ENCODE peak calls at places on chromosomes 12 and 14, in four cellular contexts. E, Q, X and T are unnamed samples.

GRCh38 chr14:29016050-29016900 is 249.7 kb downstream of the FOXG1 start:
- DNase-seq in X (peak), E (peak), Q (peak), T (no peak)

GRCh38 chr12:79407671-79408622 is 282.8 kb downstream of the PAWR start:
- DNase-seq in X (peak), Q (peak), E (peak), T (peak)

GRCh38 chr14:85934123-85934885 is 404.4 kb downstream of the FLRT2 start:
- DNase-seq in Q (peak), E (no peak), X (peak), T (peak)

GRCh38 chr14:70022771-70023445 is 143.7 kb downstream of the SMOC1 start:
- DNase-seq in Q (no peak), E (no peak), X (no peak), T (no peak)

GRCh38 chr14:88225721-88226120 is 97.3 kb downstream of the KCNK10 start:
- DNase-seq in Q (no peak), X (no peak), E (no peak), T (no peak)

GRCh38 chr12:67080637-67081036 is 188.5 kb upstream of the CAND1 start:
- DNase-seq in E (no peak), Q (no peak), X (no peak), T (no peak)

GRCh38 chr12:18383203-18383602 is 121.9 kb downstream of the PIK3C2G start:
- DNase-seq in Q (no peak), X (no peak), E (no peak), T (no peak)

GRCh38 chr12:24246921-24247320 is 297.5 kb upstream of the SOX5 start:
- DNase-seq in Q (no peak), E (no peak), X (no peak), T (no peak)

GRCh38 chr14:52348796-52349195 is 34.7 kb downstream of the PTGER2 start:
- DNase-seq in Q (no peak), E (no peak), X (no peak), T (no peak)

GRCh38 chr12:5305425-5305824 is 126.5 kb upstream of the NTF3 start:
- DNase-seq in E (no peak), Q (no peak), X (no peak), T (no peak)

GRCh38 chr14:92510972-92511371 is 2.6 kb upstream of the RIN3 start:
- DNase-seq in Q (peak), X (no peak), E (no peak), T (no peak)
- TF ChIP-seq CTCF in Q (no peak), X (no peak), E (no peak), T (peak)

GRCh38 chr14:104003616-104004015 is 61.3 kb upstream of the RD3L start:
- DNase-seq in X (no peak), Q (no peak), E (no peak), T (no peak)

GRCh38 chr14:103999795-104000440 is 57.6 kb upstream of the RD3L start:
- DNase-seq in X (no peak), E (no peak), Q (no peak), T (no peak)

GRCh38 chr14:103997391-103997790 is 55.1 kb upstream of the RD3L start:
- DNase-seq in X (no peak), E (no peak), Q (no peak), T (no peak)

GRCh38 chr14:103998027-103998426 is 55.7 kb upstream of the RD3L start:
- DNase-seq in E (no peak), X (no peak), Q (no peak), T (no peak)

DNA sequence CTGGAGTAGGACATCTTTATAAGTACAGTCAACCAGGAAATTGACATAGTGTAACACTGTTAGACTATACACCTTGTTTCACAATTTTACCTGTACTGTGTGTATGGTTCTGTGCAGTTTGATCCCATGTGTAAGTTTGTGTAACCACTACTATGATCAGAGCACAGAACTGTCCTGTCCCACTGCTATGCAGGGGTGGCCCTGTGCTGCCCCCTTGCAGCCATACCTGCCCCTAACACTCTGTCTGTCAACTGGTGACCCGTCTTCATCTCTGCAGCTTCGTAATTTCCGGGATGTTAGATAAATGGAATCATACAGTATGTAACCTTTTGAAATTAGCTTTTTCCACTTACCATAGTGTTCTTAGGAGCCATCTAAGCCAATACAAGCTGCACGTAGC is 58.7 kb upstream of the RD3L start:
- DNase-seq in E (no peak), X (no peak), Q (no peak), T (no peak)
- TF ChIP-seq CTCF in E (peak), X (no peak), Q (no peak), T (no peak)

GRCh38 chr12:68237068-68237467 is 11.5 kb upstream of the IL26 start:
- DNase-seq in X (no peak), E (no peak), Q (no peak), T (no peak)
- TF ChIP-seq CTCF in X (peak), E (no peak), Q (no peak), T (peak)

GRCh38 chr12:16112626-16113560 is 164.6 kb downstream of the SLC15A5 start:
- DNase-seq in X (no peak), Q (no peak), E (no peak), T (no peak)

GRCh38 chr12:16112151-16112550 is 165.3 kb downstream of the SLC15A5 start:
- DNase-seq in E (no peak), X (no peak), Q (no peak), T (no peak)

GRCh38 chr12:16110596-16110995 is 166.9 kb downstream of the SLC15A5 start:
- DNase-seq in E (no peak), X (no peak), Q (no peak), T (no peak)
- TF ChIP-seq CTCF in E (no peak), X (no peak), Q (no peak), T (no peak)

GRCh38 chr14:91417134-91417982 is at the start of gene CCDC88C:
- DNase-seq in X (peak), Q (peak), E (peak), T (peak)

GRCh38 chr14:91417983-91418386 is 365 bp upstream of the CCDC88C start:
- DNase-seq in X (no peak), E (no peak), Q (no peak), T (peak)

GRCh38 chr14:91418387-91419043 is 895 bp upstream of the CCDC88C start:
- DNase-seq in Q (peak), X (peak), E (peak), T (peak)

GRCh38 chr14:91419451-91419850 is 1.8 kb upstream of the CCDC88C start:
- DNase-seq in E (no peak), X (no peak), Q (no peak), T (no peak)

DNA sequence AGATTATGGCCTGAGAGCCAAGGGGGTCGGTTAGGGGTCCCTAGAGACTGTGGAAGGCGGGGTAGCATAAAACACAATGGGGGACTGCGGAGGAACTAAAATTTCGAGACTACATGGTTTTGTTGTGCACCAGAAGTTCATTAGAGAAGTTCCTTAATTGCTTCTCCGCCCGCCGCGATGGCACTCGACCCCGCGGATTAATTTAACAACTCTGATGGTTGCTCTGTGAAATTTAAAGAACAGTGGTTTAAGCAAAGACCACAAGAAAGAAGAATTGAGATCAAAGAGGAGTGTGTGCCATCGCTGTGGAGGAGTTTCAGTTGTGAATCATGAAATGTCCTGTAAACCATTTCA is 1.4 kb upstream of the CCDC88C start:
- DNase-seq in Q (no peak), E (no peak), X (no peak), T (no peak)
- TF ChIP-seq CTCF in Q (no peak), E (peak), X (no peak), T (no peak)

GRCh38 chr14:66330916-66331315 is 155.3 kb upstream of the CCDC196 start:
- DNase-seq in E (no peak), X (peak), Q (no peak), T (no peak)

DNA sequence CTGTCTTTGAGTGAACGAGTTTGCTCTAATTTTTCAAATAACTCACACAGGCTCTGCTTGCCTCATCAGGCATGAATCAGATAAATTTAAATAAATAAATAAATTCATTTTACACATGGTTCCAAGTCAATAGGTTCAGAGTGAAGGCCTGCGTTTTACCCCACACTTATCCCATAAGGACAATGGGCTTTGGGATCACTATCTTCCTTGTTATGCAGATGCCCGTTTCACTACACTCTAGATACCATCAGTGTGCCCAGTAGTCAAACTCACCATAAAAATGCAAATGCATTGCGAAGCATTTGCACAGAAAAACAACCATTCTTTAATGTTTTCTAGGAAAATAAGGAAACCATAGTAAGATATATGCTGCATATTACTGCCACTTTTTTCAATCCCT is 156.0 kb upstream of the CCDC196 start:
- DNase-seq in X (no peak), Q (no peak), E (no peak), T (no peak)
- TF ChIP-seq CTCF in X (no peak), Q (no peak), E (no peak), T (no peak)

GRCh38 chr12:55729592-55730446 is 1.0 kb upstream of the CD63 start:
- DNase-seq in Q (peak), X (peak), E (peak), T (peak)
- TF ChIP-seq CTCF in Q (no peak), X (peak), E (no peak), T (no peak)

DNA sequence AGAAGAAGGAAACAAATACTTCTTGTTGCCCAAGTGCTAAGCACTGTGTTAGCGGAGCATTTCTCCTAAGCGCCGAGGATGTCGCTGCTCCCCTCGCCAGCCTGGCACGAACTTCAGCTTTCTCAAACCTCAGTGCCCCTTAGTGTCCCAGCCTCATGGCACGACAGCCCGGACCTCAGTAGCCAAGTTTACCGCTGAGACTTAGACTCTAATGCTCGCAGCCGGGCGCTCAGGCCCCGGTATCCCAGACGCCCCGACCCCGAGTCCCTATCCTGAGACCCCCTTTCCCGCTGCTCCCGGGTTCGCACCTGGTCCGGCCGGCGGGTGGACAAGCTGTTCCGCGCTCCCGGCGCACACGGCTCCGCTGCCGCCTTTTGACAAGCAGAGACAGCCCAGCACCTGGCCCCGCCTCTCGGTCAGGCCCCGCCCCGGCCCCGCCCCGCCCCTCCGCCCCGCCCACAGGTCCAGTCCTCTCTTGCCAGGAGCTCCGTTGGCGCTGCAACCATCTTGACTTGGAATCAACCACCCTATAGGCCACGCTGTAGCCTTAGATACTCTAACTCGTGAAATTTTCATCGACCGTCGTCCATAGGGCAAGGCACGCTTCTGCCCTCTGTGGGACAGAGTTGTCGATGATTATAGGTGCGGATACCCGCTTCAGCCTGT is at the start of gene VDR:
- DNase-seq in Q (peak), E (peak), X (peak), T (peak)
- TF ChIP-seq CTCF in Q (no peak), E (no peak), X (peak), T (peak)

DNA sequence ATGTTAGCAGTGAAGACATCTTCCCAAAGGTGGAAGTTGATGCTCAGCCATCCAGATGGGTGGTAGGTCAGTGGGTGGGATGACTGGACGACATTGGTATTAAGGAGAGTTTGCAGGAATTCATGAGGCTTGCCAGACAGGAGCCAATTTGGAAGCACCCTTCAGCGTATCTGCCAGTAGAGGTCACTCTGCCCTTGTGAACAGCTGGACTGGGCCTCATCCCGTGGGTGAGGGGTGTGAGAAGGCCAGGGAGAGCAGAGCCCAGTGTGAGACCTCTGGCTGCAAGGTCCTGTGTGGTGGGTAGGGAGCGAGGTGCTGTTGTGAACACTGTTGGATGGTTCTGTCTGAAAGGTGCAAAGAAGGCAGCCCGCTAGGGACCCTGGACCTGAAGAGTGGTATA is 37.7 kb downstream of the SLC5A8 start:
- DNase-seq in X (no peak), Q (peak), E (no peak), T (no peak)
- TF ChIP-seq CTCF in X (no peak), Q (no peak), E (peak), T (no peak)

DNA sequence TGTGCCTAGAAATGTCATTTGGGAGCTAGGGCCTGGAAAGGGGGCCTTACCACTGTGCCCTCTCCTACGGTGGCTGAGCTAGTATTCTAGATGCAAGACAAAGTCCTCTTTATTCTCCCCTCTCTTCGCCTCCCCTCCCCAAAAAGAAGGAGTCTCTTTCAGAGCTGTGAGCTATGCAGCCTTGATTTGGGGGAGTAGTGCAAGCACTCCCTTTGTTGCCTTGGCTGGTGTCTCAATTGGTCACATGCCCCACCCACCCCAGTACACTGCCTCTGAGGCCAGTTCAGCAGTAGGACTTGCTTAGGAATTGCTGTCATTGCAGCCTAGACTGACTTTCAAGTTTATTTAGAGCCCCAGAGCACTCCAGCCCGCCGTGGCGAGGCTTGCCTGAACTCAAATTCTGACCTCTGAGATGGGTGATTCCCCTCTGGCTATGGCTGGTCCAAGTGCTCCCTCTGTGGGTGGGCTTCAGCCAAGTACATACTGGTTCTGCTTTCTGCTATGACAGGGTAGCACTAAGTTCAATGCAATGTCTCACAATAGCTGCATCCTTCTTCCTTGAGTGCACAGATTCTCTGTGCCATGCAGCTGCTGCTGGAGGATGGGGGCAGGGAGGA is 37.0 kb upstream of the FBXO33 start:
- DNase-seq in E (peak), Q (peak), X (no peak), T (no peak)
- TF ChIP-seq CTCF in E (peak), Q (peak), X (no peak), T (peak)